ENCODE peak calls at places on chromosomes 13 and 19, in ten cellular contexts. M is body of pancreas, C is tibial artery, Q is sigmoid colon, Y is fibroblast of mammary gland, K is lower lobe of right lung, P is dorsolateral prefrontal cortex, E is tibial nerve, J is left ventricle myocardium inferior, O is hepatocyte. D is an unnamed sample.

GRCh38 chr19:2803486-2804155 is 16.0 kb upstream of the ZNF554 start:
- DNase-seq in Q (no peak), E (no peak), O (no peak), K (no peak), J (no peak), P (no peak), Y (no peak), M (no peak), C (no peak), D (no peak)

GRCh38 chr19:39500543-39500942 is 1.8 kb downstream of the DLL3 start:
- DNase-seq in Q (no peak), J (no peak), O (no peak), Y (no peak), P (no peak), M (no peak), C (no peak), K (no peak), E (no peak), D (no peak)

GRCh38 chr19:55344444-55344843 is 4.8 kb downstream of the KMT5C start:
- DNase-seq in M (no peak), J (no peak), O (no peak), P (peak; percentile 67), E (no peak), Q (no peak), C (no peak), K (no peak), Y (no peak), D (peak; percentile 63)

GRCh38 chr13:63088226-63088625 is 1672.6 kb upstream of the PCDH20 start:
- DNase-seq in Y (peak; percentile 56), Q (no peak), C (no peak), J (no peak), M (no peak), K (no peak), P (no peak), O (no peak), E (no peak), D (no peak)

GRCh38 chr19:48386981-48387380 is 4.4 kb downstream of the KDELR1 start:
- DNase-seq in J (no peak), C (no peak), K (no peak), M (no peak), Q (no peak), Y (peak; percentile 24), O (no peak), E (no peak), P (no peak), D (no peak)

GRCh38 chr13:43331676-43332075 is 308.3 kb downstream of the DNAJC15 start:
- DNase-seq in M (no peak), E (no peak), J (no peak), Q (no peak), C (no peak), K (no peak), Y (peak; percentile 2), P (peak; percentile 50), O (peak; percentile 20), D (peak; percentile 28)

GRCh38 chr13:21739771-21740170 is 68.9 kb downstream of the FGF9 start:
- DNase-seq in K (no peak), Y (no peak), M (no peak), E (no peak), O (no peak), C (no peak), J (no peak), Q (no peak), P (no peak), D (no peak)

GRCh38 chr19:41222240-41222639 is 3.2 kb downstream of the AXL start:
- DNase-seq in M (no peak), Q (no peak), O (no peak), J (no peak), K (no peak), Y (no peak), P (no peak), E (no peak), C (no peak), D (no peak)

GRCh38 chr19:33604651-33605050 is 17.1 kb upstream of the CHST8 start:
- DNase-seq in M (no peak), Q (no peak), J (no peak), P (no peak), C (no peak), E (no peak), O (no peak), K (no peak), Y (no peak), D (no peak)

GRCh38 chr13:49370390-49370789 is 73.5 kb downstream of the CAB39L start:
- DNase-seq in J (no peak), O (no peak), C (no peak), P (no peak), Y (no peak), Q (no peak), K (no peak), E (no peak), M (no peak), D (no peak)

GRCh38 chr13:84672616-84673015 is 790.3 kb upstream of the SLITRK1 start:
- DNase-seq in E (no peak), Y (no peak), C (no peak), M (no peak), Q (no peak), P (no peak), J (no peak), O (no peak), K (no peak), D (no peak)

GRCh38 chr13:67119481-67119883 is 110.7 kb downstream of the PCDH9 start:
- DNase-seq in Q (no peak), C (no peak), J (no peak), K (no peak), Y (peak; percentile 93), P (no peak), E (no peak), M (no peak), O (no peak), D (peak; percentile 95)

GRCh38 chr13:74288361-74288911 is 154.2 kb upstream of the KLF12 start:
- DNase-seq in J (peak; percentile 26), K (no peak), M (no peak), C (no peak), E (no peak), Q (peak; percentile 66), Y (no peak), P (no peak), O (peak; percentile 46), D (peak; percentile 55)

GRCh38 chr19:10699650-10700335 is 1.4 kb upstream of the QTRT1 start:
- DNase-seq in E (no peak), Q (no peak), Y (peak; percentile 66), O (peak; percentile 61), M (peak; percentile 71), J (no peak), K (peak; percentile 63), P (no peak), C (no peak), D (peak; percentile 71)

GRCh38 chr19:19343762-19344161 is 23.1 kb downstream of the MAU2 start:
- DNase-seq in E (no peak), Q (no peak), C (no peak), O (no peak), K (no peak), J (no peak), P (no peak), M (no peak), Y (no peak), D (no peak)

GRCh38 chr13:48496796-48497195 is 36.1 kb downstream of the RCBTB2 start:
- DNase-seq in C (no peak), K (no peak), M (no peak), Y (no peak), E (no peak), J (no peak), P (no peak), O (no peak), Q (no peak), D (no peak)

GRCh38 chr13:59352600-59352999 is 811.1 kb downstream of the DIAPH3 start:
- DNase-seq in O (peak; percentile 19), C (no peak), M (no peak), K (no peak), Q (no peak), E (no peak), Y (no peak), P (no peak), J (no peak), D (no peak)

GRCh38 chr13:45055902-45056648 is 64.2 kb upstream of the GTF2F2 start:
- DNase-seq in E (no peak), J (no peak), P (peak; percentile 37), K (no peak), O (no peak), C (no peak), M (no peak), Q (peak; percentile 81), Y (peak; percentile 90), D (peak; percentile 93)

DNA sequence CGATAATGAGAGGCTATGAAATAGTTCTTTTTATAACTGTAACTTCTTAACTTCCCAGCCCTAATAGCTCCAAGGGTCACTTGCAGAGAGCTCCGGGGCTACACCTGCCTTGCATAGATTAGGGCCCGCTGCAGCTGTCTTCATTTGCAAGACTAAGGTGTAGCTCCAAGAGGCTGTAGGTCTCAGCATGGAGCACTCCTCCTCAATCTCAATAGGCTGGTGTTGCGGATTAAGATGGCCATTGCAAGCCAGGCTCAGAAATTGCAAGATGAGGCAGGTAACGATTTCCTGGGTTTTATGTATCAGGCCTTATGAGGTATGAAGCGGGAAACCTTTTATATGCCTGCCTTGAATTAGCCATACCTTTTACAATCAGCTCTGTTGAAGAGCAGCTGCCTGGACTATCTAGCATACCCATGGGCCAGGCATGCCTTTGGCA is 185.7 kb downstream of the TM9SF2 start:
- DNase-seq in E (no peak), M (no peak), C (no peak), Q (no peak), K (no peak), J (no peak), O (peak; percentile 33), P (no peak), Y (no peak), D (no peak)
- H3K4me3 ChIP-seq in E (no peak overlapping the region), M (no peak overlapping the region), C (no peak overlapping the region), Q (no peak overlapping the region), K (no peak overlapping the region), J (no peak overlapping the region), O (no peak overlapping the region), P (no peak overlapping the region), Y (no peak overlapping the region), D (no peak overlapping the region)

DNA sequence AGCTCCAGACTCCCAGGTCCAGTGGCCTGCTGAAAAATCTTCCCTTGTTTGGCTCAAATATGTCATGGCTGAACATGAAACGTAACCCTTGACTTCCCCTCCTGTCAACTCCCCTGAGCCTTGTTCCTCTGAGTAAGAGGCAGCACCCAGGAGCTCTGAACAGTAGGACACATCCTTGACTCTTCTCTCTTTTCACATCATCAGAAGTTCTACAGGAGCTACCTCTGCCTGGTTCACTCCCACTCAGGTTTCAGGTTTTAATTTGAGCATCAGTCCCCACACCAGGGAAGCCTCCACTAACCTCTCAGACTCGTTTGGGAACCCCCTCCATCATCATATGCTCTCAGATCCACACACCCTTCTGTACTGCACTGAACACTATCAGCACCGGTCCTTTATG is 30.3 kb downstream of the ZNF823 start:
- DNase-seq in O (no peak), K (no peak), E (no peak), P (no peak), J (no peak), Q (no peak), M (no peak), Y (no peak), C (no peak), D (no peak)
- H3K4me3 ChIP-seq in O (no peak overlapping the region), K (no peak overlapping the region), E (no peak overlapping the region), P (no peak overlapping the region), J (no peak overlapping the region), Q (no peak overlapping the region), M (no peak overlapping the region), Y (no peak overlapping the region), C (no peak overlapping the region), D (no peak overlapping the region)

GRCh38 chr19:52172347-52172746 is 926 bp upstream of the ZNF836 start:
- DNase-seq in J (no peak), Y (no peak), P (no peak), M (no peak), O (no peak), C (no peak), E (no peak), K (no peak), Q (no peak), D (no peak)
- H3K4me3 ChIP-seq in J (peak overlapping the region; percentile 95), Y (no peak overlapping the region), P (peak overlapping the region; percentile 97), M (no peak overlapping the region), O (no peak overlapping the region), C (no peak overlapping the region), E (no peak overlapping the region), K (no peak overlapping the region), Q (no peak overlapping the region), D (no peak overlapping the region)

GRCh38 chr13:36329355-36329754 is 16.8 kb downstream of the SPART start:
- DNase-seq in O (no peak), K (no peak), Y (peak; percentile 46), J (no peak), C (no peak), Q (no peak), E (no peak), M (no peak), P (no peak), D (peak; percentile 4)
- H3K4me3 ChIP-seq in O (no peak overlapping the region), K (no peak overlapping the region), Y (no peak overlapping the region), J (no peak overlapping the region), C (no peak overlapping the region), Q (no peak overlapping the region), E (no peak overlapping the region), M (no peak overlapping the region), P (no peak overlapping the region), D (no peak overlapping the region)